ENCODE peak calls at places on chromosomes 1 and 21, in five cellular contexts. F, J, Z, E and H are unnamed samples.

GRCh38 chr1:225460021-225460736 is 32.3 kb upstream of the LBR start:
- DNase-seq in F (no peak), J (no peak), Z (no peak), E (no peak), H (peak; percentile 62)

GRCh38 chr21:36065497-36066036 is 4.3 kb upstream of the CBR1 start:
- DNase-seq in F (no peak), J (peak; percentile 21), Z (no peak), E (no peak), H (no peak)

GRCh38 chr1:211630236-211631081 is 45.0 kb downstream of the NEK2 start:
- DNase-seq in F (no peak), J (no peak), Z (no peak), E (no peak), H (no peak)

GRCh38 chr1:13948396-13948795 is 248.4 kb downstream of the PRDM2 start:
- DNase-seq in F (no peak), J (no peak), Z (no peak), E (no peak), H (no peak)

GRCh38 chr1:49016030-49016991 is 239.6 kb upstream of the BEND5 start:
- DNase-seq in F (no peak), J (no peak), Z (no peak), E (no peak), H (peak; percentile 45)

GRCh38 chr1:201184734-201185453 is 5.7 kb upstream of the IGFN1 start:
- DNase-seq in F (no peak), J (peak; percentile 51), Z (peak; percentile 1), E (no peak), H (peak; percentile 82)

GRCh38 chr1:233635765-233636502 is 22.0 kb downstream of the KCNK1 start:
- DNase-seq in F (no peak), J (peak; percentile 41), Z (no peak), E (no peak), H (peak; percentile 50)

GRCh38 chr1:26597629-26598039 is 68.1 kb downstream of the RPS6KA1 start:
- DNase-seq in F (no peak), J (peak; percentile 51), Z (peak; percentile 75), E (no peak), H (peak; percentile 69)

GRCh38 chr1:39178541-39179431 is 25.7 kb upstream of the MACF1 start:
- DNase-seq in F (no peak), J (peak; percentile 48), Z (no peak), E (no peak), H (peak; percentile 88)